ENCODE peak calls at places on chromosome 22, in seven cellular contexts. F is GM23338, M is neural progenitor cell, T is mesendoderm, U is suprapubic skin, D is K562, H is trophoblast cell. I is an unnamed sample. For H3K4me1, the result is how much of the 10 kb centered on the place peaks cover.

GRCh38 chr22:49738566-49738965 is 89.1 kb downstream of the BRD1 start:
- DNase-seq in F (no peak), M (no peak), T (no peak), U (no peak), D (no peak), H (no peak), I (peak)

GRCh38 chr22:29394931-29395581 is 6.7 kb upstream of the AP1B1 start:
- DNase-seq in F (peak), M (peak), T (peak), U (peak), D (peak), H (peak), I (no peak)

GRCh38 chr22:24304067-24304675 is 33.5 kb downstream of the SPECC1L start:
- DNase-seq in F (no peak), M (no peak), T (no peak), U (no peak), D (no peak), H (no peak), I (no peak)

GRCh38 chr22:27906241-27906640 is 12.8 kb downstream of the PITPNB start:
- DNase-seq in F (no peak), M (no peak), T (no peak), U (no peak), D (no peak), H (no peak), I (no peak)

GRCh38 chr22:48464246-48464645 is 1363.4 kb downstream of the BRD1 start:
- DNase-seq in F (no peak), M (peak), T (peak), U (no peak), D (no peak), H (no peak), I (no peak)

GRCh38 chr22:19776433-19777031 is 16.0 kb downstream of the TBX1 start:
- DNase-seq in F (no peak), M (no peak), T (no peak), U (no peak), D (peak), H (peak), I (no peak)

GRCh38 chr22:28514314-28514713 is 165.3 kb downstream of the TTC28 start:
- DNase-seq in F (no peak), M (no peak), T (no peak), U (no peak), D (no peak), H (no peak), I (no peak)

GRCh38 chr22:50148991-50149721 is 21.4 kb upstream of the PANX2 start:
- DNase-seq in F (peak), M (peak), T (peak), U (peak), D (peak), H (peak), I (no peak)

GRCh38 chr22:48650323-48651035 is 1177.2 kb downstream of the BRD1 start:
- DNase-seq in F (no peak), M (no peak), T (no peak), U (no peak), D (no peak), H (no peak), I (no peak)

GRCh38 chr22:37284807-37285355 is 2.6 kb downstream of the CYTH4 start:
- DNase-seq in F (no peak), M (no peak), T (no peak), U (no peak), D (no peak), H (peak), I (no peak)

GRCh38 chr22:30235687-30236170 is 10.8 kb downstream of the LIF start:
- DNase-seq in F (peak), M (no peak), T (peak), U (no peak), D (no peak), H (no peak), I (no peak)

GRCh38 chr22:27918351-27919221 is 470 bp downstream of the PITPNB start:
- DNase-seq in F (peak), M (peak), T (peak), U (peak), D (peak), H (peak), I (peak)

GRCh38 chr22:40345271-40345670 is 1.0 kb upstream of the ADSL start:
- DNase-seq in F (no peak), M (no peak), T (no peak), U (no peak), D (no peak), H (peak), I (no peak)

GRCh38 chr22:17536269-17536668 is 27.0 kb upstream of the SLC25A18 start:
- DNase-seq in F (peak), M (no peak), T (no peak), U (no peak), D (no peak), H (no peak), I (no peak)

GRCh38 chr22:49576241-49577141 is 251.2 kb downstream of the BRD1 start:
- DNase-seq in F (no peak), M (no peak), T (no peak), U (peak), D (no peak), H (no peak), I (no peak)

GRCh38 chr22:27810566-27810965 is 9.0 kb upstream of the MN1 start:
- DNase-seq in F (no peak), M (peak), T (peak), U (no peak), D (no peak), H (peak), I (no peak)

GRCh38 chr22:49616356-49617231 is 211.1 kb downstream of the BRD1 start:
- DNase-seq in F (no peak), M (no peak), T (no peak), U (peak), D (no peak), H (no peak), I (no peak)

GRCh38 chr22:37206118-37206840 is 6.0 kb downstream of the SSTR3 start:
- DNase-seq in F (no peak), M (no peak), T (no peak), U (peak), D (no peak), H (no peak), I (no peak)

GRCh38 chr22:37746366-37747089 is 49.7 kb downstream of the TRIOBP start:
- DNase-seq in F (no peak), M (peak), T (peak), U (no peak), D (no peak), H (peak), I (no peak)

GRCh38 chr22:44085743-44086741 is 61.9 kb downstream of the PARVB start:
- DNase-seq in F (peak), M (peak), T (peak), U (no peak), D (peak), H (peak), I (peak)

GRCh38 chr22:29306830-29307657 is 594 bp downstream of the GAS2L1 start:
- DNase-seq in F (peak), M (peak), T (peak), U (peak), D (peak), H (peak), I (no peak)

GRCh38 chr22:29700206-29700948 is 19.4 kb upstream of the CABP7 start:
- DNase-seq in F (no peak), M (no peak), T (no peak), U (peak), D (no peak), H (peak), I (no peak)

GRCh38 chr22:32534252-32535215 is 59.9 kb downstream of the FBXO7 start:
- DNase-seq in F (no peak), M (no peak), T (no peak), U (peak), D (no peak), H (peak), I (no peak)

GRCh38 chr22:32352681-32353080 is 5.0 kb upstream of the RFPL3 start:
- DNase-seq in F (peak), M (no peak), T (peak), U (no peak), D (no peak), H (no peak), I (no peak)

GRCh38 chr22:19704355-19705015 is 9.8 kb upstream of the SEPTIN5 start:
- DNase-seq in F (no peak), M (no peak), T (no peak), U (no peak), D (peak), H (no peak), I (no peak)

GRCh38 chr22:30675436-30675835 is 7.8 kb upstream of the DUSP18 start:
- DNase-seq in F (no peak), M (no peak), T (no peak), U (no peak), D (no peak), H (no peak), I (no peak)

GRCh38 chr22:32803020-32803758 is 1.7 kb downstream of the TIMP3 start:
- DNase-seq in F (no peak), M (peak), T (peak), U (no peak), D (no peak), H (peak), I (no peak)

GRCh38 chr22:16586991-16587390 is 5.6 kb downstream of the CCT8L2 start:
- DNase-seq in F (no peak), M (no peak), T (no peak), U (no peak), D (no peak), H (no peak), I (no peak)

GRCh38 chr22:33240901-33241300 is 182.7 kb upstream of the SYN3 start:
- DNase-seq in F (no peak), M (no peak), T (no peak), U (no peak), D (no peak), H (no peak), I (no peak)

GRCh38 chr22:19743626-19744025 is 17.0 kb upstream of the TBX1 start:
- DNase-seq in F (no peak), M (no peak), T (no peak), U (no peak), D (no peak), H (no peak), I (no peak)

GRCh38 chr22:50146440-50147228 is 23.9 kb upstream of the PANX2 start:
- DNase-seq in F (no peak), M (peak), T (peak), U (peak), D (peak), H (peak), I (no peak)

DNA sequence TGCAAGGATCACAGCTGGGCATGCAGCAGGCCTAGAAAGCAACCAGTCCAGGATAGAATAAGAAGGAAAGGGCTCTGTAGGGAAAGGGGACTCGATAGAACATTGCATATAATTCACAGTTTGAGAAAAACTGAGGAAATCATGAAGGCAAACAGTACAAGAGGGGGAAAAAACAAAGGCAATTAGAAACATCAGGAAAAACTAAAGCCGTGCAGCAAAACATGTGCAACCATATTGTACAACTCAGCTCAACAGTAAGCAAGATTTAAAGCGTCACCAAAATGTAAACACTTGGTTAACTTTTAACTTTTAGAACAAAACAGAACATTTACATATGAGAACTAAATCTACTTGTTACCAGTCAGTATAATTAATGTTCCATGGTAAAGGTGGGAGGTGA is 8.5 kb downstream of the APOL3 start:
- DNase-seq in F (no peak), M (no peak), T (no peak), U (no peak), D (no peak), H (no peak), I (no peak)
- H3K4me1 ChIP-seq in F (under half), M (under half), T (under half), U (half or more), D (under half), H (under half), I (half or more)

GRCh38 chr22:42994276-42994916 is 20.6 kb downstream of the PACSIN2 start:
- DNase-seq in F (no peak), M (no peak), T (no peak), U (peak), D (no peak), H (no peak), I (no peak)
- H3K4me1 ChIP-seq in F (under half), M (under half), T (under half), U (half or more), D (under half), H (under half), I (half or more)

GRCh38 chr22:46587067-46587471 is 33.1 kb upstream of the GRAMD4 start:
- DNase-seq in F (no peak), M (no peak), T (no peak), U (no peak), D (no peak), H (no peak), I (no peak)
- H3K4me1 ChIP-seq in F (under half), M (under half), T (under half), U (half or more), D (under half), H (under half), I (under half)

GRCh38 chr22:22357024-22357868 is 112.7 kb downstream of the VPREB1 start:
- DNase-seq in F (peak), M (peak), T (peak), U (peak), D (peak), H (peak), I (no peak)

GRCh38 chr22:22359465-22359864 is 114.9 kb downstream of the VPREB1 start:
- DNase-seq in F (no peak), M (no peak), T (no peak), U (no peak), D (no peak), H (no peak), I (no peak)

GRCh38 chr22:22358136-22358535 is 113.5 kb downstream of the VPREB1 start:
- DNase-seq in F (no peak), M (no peak), T (no peak), U (no peak), D (no peak), H (no peak), I (no peak)

GRCh38 chr22:22360014-22360413 is 115.4 kb downstream of the VPREB1 start:
- DNase-seq in F (no peak), M (no peak), T (no peak), U (no peak), D (no peak), H (no peak), I (no peak)

DNA sequence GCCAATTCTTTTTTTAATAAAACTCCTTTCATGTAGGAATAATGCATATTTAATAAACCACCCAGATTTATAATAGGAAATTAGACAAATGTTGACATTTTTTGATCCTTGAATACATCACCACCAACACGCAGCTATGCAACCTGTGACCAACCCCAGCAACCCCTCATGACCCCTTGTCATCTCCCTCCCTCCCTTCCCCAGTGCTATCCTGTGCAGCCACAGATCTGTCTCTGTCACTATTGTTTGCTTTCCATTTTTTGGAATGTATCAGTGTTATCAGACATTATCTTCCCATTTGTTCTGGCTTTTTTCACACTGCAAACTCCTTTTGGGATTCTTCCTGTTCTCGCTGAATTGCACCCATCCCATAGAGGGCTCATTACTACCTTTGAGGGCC is 114.1 kb downstream of the VPREB1 start:
- DNase-seq in F (no peak), M (no peak), T (no peak), U (no peak), D (no peak), H (no peak), I (no peak)
- H3K4me1 ChIP-seq in F (under half), M (under half), T (under half), U (under half), D (under half), H (under half), I (under half)

DNA sequence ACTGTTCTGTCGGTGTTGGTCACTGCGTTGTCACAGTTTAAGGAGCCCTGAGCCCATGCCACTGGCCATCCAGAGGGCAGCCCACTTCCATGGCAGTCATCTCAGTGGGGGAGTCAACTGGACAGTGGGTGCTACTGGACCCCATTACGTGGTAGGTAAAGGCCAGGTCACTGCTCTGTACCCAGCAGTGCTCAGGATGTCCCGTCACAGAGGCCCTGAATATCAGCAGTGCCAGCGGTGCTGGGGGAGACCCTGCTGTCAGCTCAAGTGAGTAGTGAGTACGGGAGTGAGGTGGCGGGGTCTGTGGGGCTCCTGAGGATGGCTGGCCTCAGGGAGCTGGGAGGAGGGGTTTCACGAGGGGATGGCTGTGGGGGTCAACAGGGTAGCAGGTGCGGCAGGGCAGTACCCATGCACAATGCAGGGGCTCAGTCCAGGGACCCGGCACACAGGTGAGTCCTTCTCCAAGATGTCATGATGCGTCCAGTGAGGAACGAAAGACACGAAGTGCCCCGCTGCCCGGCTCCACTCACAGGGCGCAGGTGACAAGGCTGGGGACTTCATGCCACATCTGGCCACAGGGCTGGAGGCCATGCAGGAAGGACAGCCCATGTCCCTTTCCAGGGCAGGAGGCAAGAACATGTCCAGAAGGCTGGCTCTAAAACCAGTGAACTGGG is 27.9 kb downstream of the CELSR1 start:
- DNase-seq in F (no peak), M (no peak), T (no peak), U (no peak), D (no peak), H (no peak), I (no peak)
- H3K4me1 ChIP-seq in F (under half), M (half or more), T (under half), U (under half), D (under half), H (under half), I (under half)

DNA sequence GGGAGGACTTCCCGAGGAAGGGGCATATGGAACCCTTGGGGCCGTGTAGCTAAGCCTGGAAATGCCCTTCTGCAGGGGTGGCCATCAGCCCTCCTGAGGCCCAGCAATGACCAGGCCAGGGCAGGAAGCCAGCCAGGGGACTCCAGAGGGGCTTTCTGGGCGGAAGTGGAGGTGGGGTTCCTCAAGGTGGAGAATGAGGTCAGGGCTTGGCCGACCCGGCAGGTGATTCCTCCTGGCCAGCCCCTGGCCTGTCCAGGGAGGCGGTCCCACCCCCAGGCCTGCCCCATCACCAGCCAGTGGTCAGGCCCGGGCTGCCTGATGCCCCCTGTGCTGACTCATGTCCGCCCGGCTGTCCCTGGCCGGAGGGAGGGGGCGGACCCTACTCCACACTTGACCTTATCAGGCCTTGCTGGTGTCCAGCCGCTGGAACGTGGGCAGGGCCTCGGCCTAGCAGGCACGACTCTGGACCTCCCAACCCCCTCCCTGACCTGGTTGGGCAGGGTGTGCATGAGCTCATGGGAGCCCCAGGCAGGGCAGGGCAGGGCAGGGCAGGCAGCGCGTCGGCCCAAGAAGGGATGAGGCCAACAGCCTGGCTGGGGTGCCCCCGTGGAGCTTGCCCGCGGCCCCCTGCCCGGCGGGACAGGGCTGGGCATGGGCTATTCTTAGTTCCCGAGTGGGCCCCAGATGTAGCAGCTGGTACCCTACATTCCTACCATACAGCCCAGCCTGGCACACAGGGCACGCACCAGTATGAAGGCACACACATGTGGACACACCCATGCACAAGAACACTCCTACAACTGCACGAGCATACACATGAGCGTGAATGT is 35.9 kb downstream of the RPL3 start:
- DNase-seq in F (no peak), M (no peak), T (no peak), U (peak), D (peak), H (peak), I (no peak)
- H3K4me1 ChIP-seq in F (under half), M (under half), T (under half), U (under half), D (under half), H (under half), I (under half)

GRCh38 chr22:35032571-35032970 is 33.4 kb upstream of the ISX start:
- DNase-seq in F (no peak), M (no peak), T (no peak), U (no peak), D (no peak), H (no peak), I (no peak)
- H3K4me1 ChIP-seq in F (under half), M (under half), T (under half), U (under half), D (under half), H (under half), I (under half)

DNA sequence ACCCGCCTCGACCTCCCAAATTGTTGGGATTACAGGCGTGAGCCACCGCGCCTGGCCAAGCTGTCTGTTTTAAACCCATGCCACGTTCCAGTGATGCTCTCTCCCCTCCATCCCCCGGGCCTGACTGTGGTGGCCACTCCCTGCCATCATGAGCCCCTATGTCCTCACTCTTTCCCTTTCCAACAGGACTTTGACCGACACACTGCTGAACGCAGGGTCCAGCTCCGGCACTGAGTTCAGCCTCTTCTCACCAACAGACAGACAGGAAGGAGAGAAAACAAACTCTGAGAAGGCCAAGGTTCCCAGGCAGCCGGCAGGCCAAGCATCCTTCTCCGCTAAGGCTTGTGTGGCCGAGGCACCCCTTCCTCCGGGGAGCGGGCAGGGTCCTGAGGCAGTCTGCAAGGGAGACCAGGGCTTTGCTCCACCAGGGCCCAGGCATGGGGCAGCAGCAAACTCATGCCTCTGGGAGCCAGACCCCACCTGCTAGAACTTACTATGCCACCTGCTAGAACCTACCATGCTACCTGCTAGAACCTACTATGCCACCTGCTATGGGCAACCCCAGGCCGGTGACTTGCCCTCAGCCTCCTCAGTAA is 152.7 kb downstream of the CRYBB2 start:
- DNase-seq in F (no peak), M (no peak), T (no peak), U (no peak), D (no peak), H (no peak), I (no peak)
- H3K4me1 ChIP-seq in F (under half), M (under half), T (under half), U (under half), D (under half), H (under half), I (under half)

DNA sequence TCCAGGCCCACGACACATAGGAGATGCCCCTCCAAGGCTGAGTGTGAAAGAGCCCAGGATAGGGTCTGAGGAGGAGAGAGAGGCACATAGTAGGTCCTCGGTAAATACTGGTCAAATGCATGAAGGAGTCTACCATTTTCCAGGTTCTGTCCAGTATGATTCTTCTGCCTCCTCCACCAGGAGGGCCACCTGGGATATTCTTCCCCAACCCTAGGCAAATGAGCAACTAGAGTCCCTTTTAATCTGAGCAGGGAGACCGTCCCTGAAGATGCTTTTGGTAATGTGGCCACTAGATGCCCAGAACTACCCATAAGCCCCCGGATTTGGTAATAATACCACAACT is 6.7 kb downstream of the PDGFB start:
- DNase-seq in F (no peak), M (no peak), T (no peak), U (no peak), D (no peak), H (no peak), I (no peak)
- H3K4me1 ChIP-seq in F (under half), M (under half), T (under half), U (half or more), D (under half), H (half or more), I (half or more)